ENCODE peak calls at places on chromosome 7, in five cellular contexts. J is IMR-90, R is mesendoderm, M is mesenchymal stem cell, Y is H1. P is an unnamed sample.

GRCh38 chr7:108211382-108212201 is 81.4 kb upstream of the LAMB4 start:
- DNase-seq in R (peak; percentile 82), Y (no peak), M (peak; percentile 42), J (peak; percentile 59), P (no peak)

GRCh38 chr7:17593854-17594419 is 295.5 kb downstream of the AHR start:
- DNase-seq in R (no peak), Y (no peak), M (no peak), J (peak; percentile 18), P (no peak)

GRCh38 chr7:11817111-11817710 is 14.8 kb downstream of the THSD7A start:
- DNase-seq in Y (no peak), R (no peak), M (no peak), J (no peak), P (no peak)

GRCh38 chr7:159142730-159143129 is 1.9 kb downstream of the VIPR2 start:
- DNase-seq in M (no peak), Y (no peak), J (no peak), R (no peak), P (no peak)

GRCh38 chr7:45650404-45651055 is 76.4 kb downstream of the ADCY1 start:
- DNase-seq in Y (no peak), M (no peak), R (no peak), J (no peak), P (no peak)

GRCh38 chr7:157389951-157390730 is 53.3 kb downstream of the DNAJB6 start:
- DNase-seq in Y (no peak), R (no peak), J (no peak), M (peak; percentile 19), P (peak; percentile 33)

GRCh38 chr7:47404005-47404404 is 177.9 kb downstream of the TNS3 start:
- DNase-seq in Y (no peak), M (no peak), R (no peak), J (peak; percentile 53), P (no peak)

GRCh38 chr7:85851571-85852193 is 664.8 kb upstream of the SEMA3D start:
- DNase-seq in M (peak; percentile 57), R (peak; percentile 41), J (peak; percentile 69), Y (no peak), P (no peak)

GRCh38 chr7:87416682-87417587 is 58.5 kb downstream of the ABCB4 start:
- DNase-seq in J (peak; percentile 69), Y (peak; percentile 27), M (peak; percentile 68), R (peak; percentile 69), P (peak; percentile 52)

GRCh38 chr7:30646154-30646553 is 36.1 kb downstream of the CRHR2 start:
- DNase-seq in R (no peak), J (no peak), M (no peak), Y (no peak), P (no peak)

GRCh38 chr7:155353256-155353897 is 55.7 kb downstream of the INSIG1 start:
- DNase-seq in Y (no peak), J (no peak), M (no peak), R (no peak), P (no peak)

GRCh38 chr7:142714375-142714774 is 34.9 kb upstream of the PRSS1 start:
- DNase-seq in J (no peak), M (no peak), R (no peak), Y (no peak), P (no peak)

GRCh38 chr7:54111850-54112249 is 430.3 kb upstream of the VSTM2A start:
- DNase-seq in M (no peak), R (no peak), Y (no peak), J (no peak), P (no peak)

GRCh38 chr7:1666779-1667565 is 3.1 kb upstream of the ELFN1 start:
- DNase-seq in Y (no peak), M (peak; percentile 20), J (no peak), R (no peak), P (no peak)

GRCh38 chr7:64469673-64470072 is 93.2 kb downstream of the ZNF680 start:
- DNase-seq in M (no peak), R (no peak), Y (no peak), J (no peak), P (no peak)
- H3K9ac ChIP-seq in M (no peak overlapping the region), R (no peak overlapping the region), Y (no peak overlapping the region), J (no peak overlapping the region), P (no peak overlapping the region)

GRCh38 chr7:77759294-77759889 is 38.8 kb downstream of the TMEM60 start:
- DNase-seq in J (peak; percentile 76), R (peak; percentile 68), Y (peak; percentile 10), M (peak; percentile 75), P (peak; percentile 89)
- H3K4me3 ChIP-seq in J (no peak overlapping the region), R (no peak overlapping the region), Y (no peak overlapping the region), M (peak overlapping the region; percentile 56), P (no peak overlapping the region)

GRCh38 chr7:91324663-91325062 is 60.4 kb downstream of the FZD1 start:
- DNase-seq in J (no peak), M (no peak), R (no peak), Y (no peak), P (no peak)

GRCh38 chr7:91327341-91327740 is 63.1 kb downstream of the FZD1 start:
- DNase-seq in Y (no peak), R (no peak), M (no peak), J (no peak), P (peak; percentile 9)

GRCh38 chr7:91325731-91326130 is 61.5 kb downstream of the FZD1 start:
- DNase-seq in R (no peak), M (no peak), J (no peak), Y (no peak), P (no peak)

GRCh38 chr7:91326516-91327209 is 62.4 kb downstream of the FZD1 start:
- DNase-seq in Y (no peak), M (no peak), J (no peak), R (no peak), P (no peak)

DNA sequence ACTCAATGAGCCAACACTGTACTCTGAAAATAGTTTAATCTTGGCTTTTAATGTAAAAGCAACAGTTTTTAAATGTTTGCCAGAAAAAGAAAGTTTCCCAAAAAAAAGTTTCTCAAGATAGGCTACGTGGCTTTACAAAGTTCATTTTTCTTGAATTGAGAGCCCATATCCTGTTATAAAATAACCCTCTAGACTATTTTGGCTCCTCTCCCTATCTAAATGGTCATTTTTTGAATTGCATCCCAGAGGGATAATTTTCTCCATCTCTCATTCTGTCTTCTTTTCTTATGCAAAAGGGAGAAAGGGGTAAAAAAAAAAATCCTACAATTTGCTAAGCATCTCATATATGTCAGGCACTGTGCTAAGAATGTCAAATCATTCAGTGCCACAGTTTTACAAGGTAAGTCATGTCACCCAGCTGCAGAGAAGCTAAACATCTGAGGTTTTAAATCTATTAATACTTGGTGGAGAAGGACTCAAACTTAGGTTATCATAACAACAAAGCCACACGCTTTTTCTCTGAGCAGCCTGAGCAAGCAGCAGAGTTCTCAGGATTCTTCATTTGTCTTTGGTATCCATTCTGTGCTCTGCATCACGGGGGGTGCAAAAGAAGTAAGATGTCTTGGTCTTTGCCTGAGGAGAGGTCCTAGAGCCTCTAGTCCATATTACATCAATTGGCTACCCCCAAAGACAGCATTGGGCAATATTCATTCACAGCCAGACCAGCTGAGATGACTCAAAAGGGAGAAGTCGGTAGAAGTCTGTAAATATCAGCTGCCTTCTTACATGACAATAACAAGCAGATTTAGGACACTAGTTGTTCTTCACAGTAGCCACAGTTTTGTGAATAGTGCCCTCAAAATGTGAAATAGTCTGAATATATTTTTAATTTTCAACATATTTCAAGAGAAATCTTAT is 66.4 kb downstream of the FZD1 start:
- DNase-seq in J (no peak), R (no peak), M (no peak), Y (no peak), P (no peak)
- H3K4ac ChIP-seq in J (no peak overlapping the region), R (no peak overlapping the region), M (no peak overlapping the region), Y (no peak overlapping the region), P (no peak overlapping the region)

GRCh38 chr7:51680594-51681409 is 364.2 kb upstream of the COBL start:
- DNase-seq in M (no peak), Y (no peak), R (no peak), J (no peak), P (no peak)
- H3K9ac ChIP-seq in M (no peak overlapping the region), Y (no peak overlapping the region), R (no peak overlapping the region), J (no peak overlapping the region), P (no peak overlapping the region)

P was measured in trophoblast cell.